ENCODE peak calls at places on chromosomes 7 and 10, in five cellular contexts. K is fibroblast of villous mesenchyme, D is fibroblast of pulmonary artery, R is upper lobe of left lung, P is brain microvascular endothelial cell. A is an unnamed sample.
A peak's percentile ranks its signal among the peaks of the same experiment; 100 is the strongest.

GRCh38 chr10:13146383-13146782 is 15.0 kb upstream of the MCM10 start:
- DNase-seq in P (no peak), D (no peak), K (peak; percentile 46), R (no peak), A (no peak)

GRCh38 chr7:21261627-21262564 is 166.0 kb upstream of the SP4 start:
- DNase-seq in K (peak; percentile 25), D (peak; percentile 53), R (no peak), P (peak; percentile 46), A (peak; percentile 29)

GRCh38 chr10:46547881-46548780 is 8.3 kb downstream of the GPRIN2 start:
- DNase-seq in P (no peak), K (no peak), R (peak; percentile 42), D (no peak), A (peak; percentile 12)

GRCh38 chr10:99849525-99849924 is 67.1 kb downstream of the ABCC2 start:
- DNase-seq in K (no peak), R (no peak), D (no peak), P (no peak), A (no peak)

GRCh38 chr7:17773289-17773626 is 167.0 kb downstream of the SNX13 start:
- DNase-seq in D (peak; percentile 93), P (peak; percentile 93), K (peak; percentile 91), R (no peak), A (no peak)

GRCh38 chr7:76011437-76011836 is 17.0 kb upstream of the TMEM120A start:
- DNase-seq in R (no peak), K (peak; percentile 96), D (peak; percentile 78), P (peak; percentile 82), A (no peak)

GRCh38 chr7:94067047-94067446 is 62.9 kb upstream of the BET1 start:
- DNase-seq in R (no peak), D (no peak), P (no peak), K (no peak), A (no peak)

GRCh38 chr7:21543528-21544302 is 876 bp downstream of the DNAH11 start:
- DNase-seq in D (peak; percentile 41), R (no peak), K (peak; percentile 2), P (no peak), A (no peak)

GRCh38 chr7:130893441-130893894 is 159.5 kb upstream of the KLF14 start:
- DNase-seq in D (no peak), K (peak; percentile 81), P (no peak), R (no peak), A (no peak)

GRCh38 chr7:156282816-156283215 is 357.8 kb upstream of the RNF32 start:
- DNase-seq in R (no peak), D (no peak), K (no peak), P (no peak), A (no peak)

GRCh38 chr7:96080021-96080420 is 241.9 kb downstream of the SLC25A13 start:
- DNase-seq in R (no peak), K (no peak), D (no peak), P (no peak), A (no peak)

GRCh38 chr10:19651549-19651948 is 164.7 kb upstream of the PLXDC2 start:
- DNase-seq in R (no peak), P (peak; percentile 86), K (peak; percentile 95), D (peak; percentile 86), A (no peak)

GRCh38 chr7:154975984-154976383 is 26.9 kb downstream of the PAXIP1 start:
- DNase-seq in K (no peak), R (no peak), D (no peak), P (no peak), A (no peak)

GRCh38 chr10:113423877-113424276 is 129.0 kb upstream of the HABP2 start:
- DNase-seq in K (no peak), R (peak; percentile 51), D (no peak), P (no peak), A (no peak)

GRCh38 chr7:131111-132094 is 61.0 kb upstream of the FAM20C start:
- DNase-seq in R (peak; percentile 54), D (peak; percentile 40), P (no peak), K (no peak), A (no peak)

GRCh38 chr7:23026164-23026563 is 12.2 kb upstream of the HYCC1 start:
- DNase-seq in R (no peak), D (peak; percentile 48), P (no peak), K (peak; percentile 21), A (no peak)

GRCh38 chr10:48289652-48290238 is 15.2 kb upstream of the FRMPD2 start:
- DNase-seq in K (peak; percentile 43), D (peak; percentile 64), P (peak; percentile 43), R (no peak), A (peak; percentile 33)

GRCh38 chr10:128624656-128625530 is 498.7 kb upstream of the MKI67 start:
- DNase-seq in K (no peak), D (no peak), R (no peak), P (no peak), A (no peak)

GRCh38 chr7:128860158-128861073 is 2.2 kb upstream of the ATP6V1F start:
- DNase-seq in R (no peak), K (peak; percentile 56), P (no peak), D (peak; percentile 54), A (no peak)

GRCh38 chr10:117477961-117478670 is 64.4 kb upstream of the EMX2 start:
- DNase-seq in R (no peak), K (peak; percentile 86), P (peak; percentile 40), D (peak; percentile 77), A (no peak)

GRCh38 chr7:125316451-125316850 is 386.8 kb upstream of the POT1 start:
- DNase-seq in R (no peak), D (peak; percentile 43), K (no peak), P (peak; percentile 22), A (no peak)

GRCh38 chr10:52484426-52485065 is 170.5 kb downstream of the DKK1 start:
- DNase-seq in P (no peak), R (no peak), K (no peak), D (no peak), A (no peak)

GRCh38 chr7:139995034-139995915 is 67.5 kb downstream of the PARP12 start:
- DNase-seq in K (peak; percentile 94), D (peak; percentile 66), P (no peak), R (no peak), A (no peak)

GRCh38 chr7:139618482-139619366 is 95.2 kb downstream of the CLEC2L start:
- DNase-seq in K (peak; percentile 46), P (peak; percentile 29), D (peak; percentile 60), R (peak; percentile 34), A (no peak)

GRCh38 chr7:41491313-41491712 is 211.6 kb downstream of the INHBA start:
- DNase-seq in R (no peak), D (peak; percentile 50), P (no peak), K (peak; percentile 69), A (no peak)

GRCh38 chr10:131093795-131094366 is 217.6 kb downstream of the TCERG1L start:
- DNase-seq in D (no peak), K (no peak), R (no peak), P (no peak), A (no peak)

GRCh38 chr7:3259711-3260424 is 41.2 kb upstream of the SDK1 start:
- DNase-seq in K (peak; percentile 81), P (peak; percentile 80), R (no peak), D (peak; percentile 48), A (no peak)

GRCh38 chr10:61621538-61622150 is 41.1 kb upstream of the CABCOCO1 start:
- DNase-seq in K (peak; percentile 20), P (no peak), D (peak; percentile 24), R (no peak), A (no peak)

GRCh38 chr10:83012866-83013265 is 1126.4 kb upstream of the GHITM start:
- DNase-seq in P (peak; percentile 39), D (peak; percentile 11), R (no peak), K (peak; percentile 4), A (no peak)

GRCh38 chr10:4391683-4392082 is 434.3 kb upstream of the AKR1E2 start:
- DNase-seq in K (no peak), P (no peak), D (peak; percentile 54), R (no peak), A (no peak)

GRCh38 chr7:128833939-128834310 is 3.7 kb downstream of the FLNC start:
- DNase-seq in R (no peak), D (peak; percentile 73), K (peak; percentile 34), P (peak; percentile 30), A (no peak)

GRCh38 chr7:134313543-134313942 is 3.2 kb downstream of the SLC35B4 start:
- DNase-seq in D (no peak), R (no peak), P (no peak), K (no peak), A (no peak)

GRCh38 chr10:73965890-73966768 is 31.8 kb upstream of the VCL start:
- DNase-seq in P (peak; percentile 96), R (no peak), K (peak; percentile 100), D (peak; percentile 99), A (no peak)

GRCh38 chr10:59234194-59234593 is 57.8 kb downstream of the PHYHIPL start:
- DNase-seq in K (peak; percentile 20), D (peak; percentile 11), P (no peak), R (no peak), A (no peak)

GRCh38 chr7:2921748-2922147 is 77.6 kb upstream of the GNA12 start:
- DNase-seq in K (no peak), R (no peak), D (no peak), P (no peak), A (no peak)

GRCh38 chr10:35633006-35633980 is 8.8 kb downstream of the FZD8 start:
- DNase-seq in P (no peak), D (no peak), K (no peak), R (no peak), A (no peak)

GRCh38 chr10:56258991-56259390 is 102.1 kb downstream of the ZWINT start:
- DNase-seq in D (no peak), P (no peak), R (no peak), K (no peak), A (no peak)

GRCh38 chr10:35400600-35401268 is 64.4 kb downstream of the CCNY start:
- DNase-seq in R (peak; percentile 78), K (no peak), P (no peak), D (no peak), A (no peak)

GRCh38 chr7:151244156-151244870 is 4.2 kb downstream of the SMARCD3 start:
- DNase-seq in K (peak; percentile 60), R (no peak), P (peak; percentile 52), D (peak; percentile 64), A (peak; percentile 60)

GRCh38 chr10:77554996-77555397 is 82.6 kb downstream of the KCNMA1 start:
- DNase-seq in R (no peak), K (no peak), P (no peak), D (no peak), A (no peak)
- TF ChIP-seq CTCF in R (no peak), K (no peak), P (no peak), D (no peak), A (no peak)

GRCh38 chr10:119337796-119338432 is 130.5 kb downstream of the GRK5 start:
- DNase-seq in P (peak; percentile 70), D (peak; percentile 83), K (peak; percentile 91), R (no peak), A (no peak)
- TF ChIP-seq CTCF in P (no peak), D (no peak), K (no peak), R (no peak), A (no peak)

DNA sequence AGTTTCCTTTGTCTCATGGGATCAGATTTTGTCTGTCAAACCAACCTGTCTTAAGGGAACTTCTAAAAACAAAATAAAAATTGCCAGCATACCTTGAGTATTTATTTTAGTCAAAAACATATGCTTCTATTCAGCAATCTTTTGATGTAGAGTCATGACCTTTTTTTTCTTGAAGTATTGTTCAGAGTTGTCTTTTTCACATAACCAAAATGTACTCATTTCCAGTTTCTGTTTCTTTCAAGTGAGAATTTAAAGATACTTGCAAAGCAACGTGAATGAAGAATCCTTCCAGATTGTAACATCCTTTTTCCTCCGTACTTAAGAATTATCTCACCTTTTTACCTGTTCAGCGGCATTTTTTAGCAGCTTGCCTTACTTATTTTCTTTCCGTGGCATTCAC is 37.8 kb downstream of the GNAI1 start:
- DNase-seq in P (no peak), K (no peak), R (no peak), D (no peak), A (no peak)
- TF ChIP-seq CTCF in P (no peak), K (no peak), R (no peak), D (no peak), A (no peak)

GRCh38 chr10:129680661-129681344 is 213.8 kb downstream of the MGMT start:
- DNase-seq in D (no peak), R (peak; percentile 62), K (no peak), P (no peak), A (no peak)
- TF ChIP-seq CTCF in D (no peak), R (no peak), K (no peak), P (no peak), A (no peak)

A was measured in natural killer cell.